ENCODE peak calls at places on chromosomes 7 and 10, in four cellular contexts. L is ureter, B is head of caudate nucleus, O is mesothelial cell of epicardium. S is an unnamed sample.

GRCh38 chr7:57210871-57211270 is 78.6 kb upstream of the ZNF479 start:
- DNase-seq in L (no peak), B (no peak), O (no peak), S (no peak)

GRCh38 chr10:67629461-67629971 is 66.5 kb downstream of the CTNNA3 start:
- DNase-seq in L (no peak), B (no peak), O (no peak), S (no peak)

GRCh38 chr7:83347836-83348482 is 185.3 kb upstream of the PCLO start:
- DNase-seq in L (no peak), B (peak), O (no peak), S (peak)

GRCh38 chr7:66105263-66105748 is 9.3 kb upstream of the CRCP start:
- DNase-seq in L (no peak), B (no peak), O (no peak), S (no peak)

GRCh38 chr7:155825346-155825745 is 13.1 kb upstream of the SHH start:
- DNase-seq in L (no peak), B (no peak), O (no peak), S (no peak)

GRCh38 chr7:16648551-16648950 is 2.6 kb downstream of the BZW2 start:
- DNase-seq in L (no peak), B (no peak), O (no peak), S (no peak)

GRCh38 chr10:77501152-77501845 is 136.3 kb downstream of the KCNMA1 start:
- DNase-seq in L (peak), B (no peak), O (no peak), S (peak)

GRCh38 chr10:70890917-70891431 is 2.6 kb upstream of the PCBD1 start:
- DNase-seq in L (no peak), B (peak), O (no peak), S (peak)

GRCh38 chr10:62373995-62374861 is at the start of gene ZNF365:
- DNase-seq in L (no peak), B (peak), O (peak), S (peak)

GRCh38 chr10:103849880-103850571 is 5.3 kb downstream of the SH3PXD2A start:
- DNase-seq in L (no peak), B (no peak), O (no peak), S (no peak)

GRCh38 chr7:103660455-103661371 is 214.7 kb upstream of the SLC26A5 start:
- DNase-seq in L (no peak), B (no peak), O (no peak), S (no peak)

GRCh38 chr7:127396184-127396583 is 3.7 kb upstream of the ZNF800 start:
- DNase-seq in L (no peak), B (no peak), O (no peak), S (no peak)

GRCh38 chr10:124665091-124665490 is 79.1 kb downstream of the FAM53B start:
- DNase-seq in L (no peak), B (no peak), O (no peak), S (no peak)

GRCh38 chr10:130189466-130190064 is 53.4 kb downstream of the GLRX3 start:
- DNase-seq in L (no peak), B (no peak), O (no peak), S (no peak)

GRCh38 chr7:12729112-12729511 is 41.7 kb downstream of the ARL4A start:
- DNase-seq in L (peak), B (peak), O (peak), S (peak)

GRCh38 chr7:124785994-124786393 is 20.4 kb upstream of the GPR37 start:
- DNase-seq in L (no peak), B (no peak), O (no peak), S (no peak)

GRCh38 chr10:74078037-74078436 is 72.6 kb downstream of the AP3M1 start:
- DNase-seq in L (no peak), B (no peak), O (no peak), S (no peak)

GRCh38 chr10:111481271-111482073 is 404.6 kb downstream of the ADRA2A start:
- DNase-seq in L (no peak), B (no peak), O (no peak), S (no peak)

GRCh38 chr10:50625663-50626062 is 1.9 kb upstream of the SGMS1 start:
- DNase-seq in L (no peak), B (no peak), O (no peak), S (peak)

GRCh38 chr10:126012485-126012884 is 116.1 kb downstream of the FANK1 start:
- DNase-seq in L (no peak), B (no peak), O (no peak), S (no peak)

S was measured in putamen.